ENCODE peak calls at places on chromosome 2, in four cellular contexts. R is foreskin fibroblast, J is choroid plexus epithelial cell, H is sigmoid colon. T is an unnamed sample.

GRCh38 chr2:96764253-96764637 is 3.5 kb downstream of the CNNM4 start:
- DNase-seq in R (no peak), J (no peak), H (no peak), T (no peak)

GRCh38 chr2:219041252-219041651 is at the start of gene CFAP65:
- DNase-seq in R (peak), J (peak), H (no peak), T (peak)

GRCh38 chr2:99974966-99975365 is 167.4 kb downstream of the AFF3 start:
- DNase-seq in R (peak), J (peak), H (no peak), T (no peak)

GRCh38 chr2:113886479-113887383 is 3.2 kb upstream of the ACTR3 start:
- DNase-seq in R (peak), J (peak), H (no peak), T (peak)

GRCh38 chr2:55553321-55553720 is 33.8 kb downstream of the CFAP36 start:
- DNase-seq in R (no peak), J (no peak), H (no peak), T (no peak)

GRCh38 chr2:18445412-18446320 is 114.8 kb downstream of the RDH14 start:
- DNase-seq in R (peak), J (no peak), H (peak), T (no peak)

GRCh38 chr2:169490834-169491233 is 11.5 kb downstream of the BBS5 start:
- DNase-seq in R (no peak), J (no peak), H (no peak), T (no peak)

GRCh38 chr2:217393585-217394032 is 533.7 kb upstream of the TNP1 start:
- DNase-seq in R (peak), J (no peak), H (peak), T (peak)

GRCh38 chr2:224847961-224848850 is 132.0 kb upstream of the CCDC195 start:
- DNase-seq in R (peak), J (peak), H (no peak), T (peak)

GRCh38 chr2:224850081-224850480 is 133.9 kb upstream of the CCDC195 start:
- DNase-seq in R (peak), J (peak), H (no peak), T (no peak)

GRCh38 chr2:224847431-224847830 is 131.3 kb upstream of the CCDC195 start:
- DNase-seq in R (no peak), J (peak), H (no peak), T (no peak)

GRCh38 chr2:224849264-224849663 is 133.1 kb upstream of the CCDC195 start:
- DNase-seq in R (no peak), J (peak), H (no peak), T (no peak)
- TF ChIP-seq CTCF in R (no peak), J (peak), H (no peak), T (peak)

GRCh38 chr2:234814366-234814765 is 137.5 kb upstream of the SH3BP4 start:
- DNase-seq in R (no peak), J (no peak), H (no peak), T (no peak)

GRCh38 chr2:234816056-234816455 is 135.8 kb upstream of the SH3BP4 start:
- DNase-seq in R (no peak), J (no peak), H (no peak), T (no peak)

GRCh38 chr2:234818937-234819336 is 132.9 kb upstream of the SH3BP4 start:
- DNase-seq in R (no peak), J (no peak), H (no peak), T (no peak)

GRCh38 chr2:234821946-234822470 is 129.8 kb upstream of the SH3BP4 start:
- DNase-seq in R (no peak), J (no peak), H (no peak), T (no peak)

GRCh38 chr2:234816491-234816890 is 135.3 kb upstream of the SH3BP4 start:
- DNase-seq in R (no peak), J (no peak), H (no peak), T (no peak)
- H3K4me3 ChIP-seq in R (no peak), J (no peak), H (no peak), T (no peak)

DNA sequence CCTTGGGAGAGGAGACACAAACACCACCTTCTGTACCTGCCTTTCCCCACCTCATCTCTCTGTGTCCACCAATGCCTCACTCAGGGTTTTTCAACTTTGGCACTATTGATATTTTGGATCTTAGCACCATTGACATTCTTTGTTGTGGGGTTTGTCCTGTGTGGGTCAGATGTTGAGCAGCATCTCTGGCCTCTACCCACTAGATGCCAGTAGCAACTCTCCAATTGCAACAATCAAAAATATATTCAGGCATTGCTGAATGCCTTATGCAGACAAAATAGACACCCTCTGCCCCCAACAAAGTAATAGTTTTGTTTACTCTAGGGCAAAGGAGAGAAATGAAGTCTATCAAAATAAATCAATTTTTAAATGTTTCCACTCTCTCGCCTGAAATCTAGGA is 1384.3 kb upstream of the NXPH2 start:
- DNase-seq in R (no peak), J (no peak), H (no peak), T (no peak)
- TF ChIP-seq CTCF in R (no peak), J (peak), H (no peak), T (no peak)

GRCh38 chr2:168212167-168212566 is 35.2 kb downstream of the STK39 start:
- DNase-seq in R (no peak), J (no peak), H (no peak), T (no peak)

GRCh38 chr2:168211664-168212163 is 35.7 kb downstream of the STK39 start:
- DNase-seq in R (no peak), J (no peak), H (no peak), T (no peak)

GRCh38 chr2:168212866-168213265 is 34.5 kb downstream of the STK39 start:
- DNase-seq in R (no peak), J (no peak), H (no peak), T (no peak)

GRCh38 chr2:168210216-168210897 is 37.0 kb downstream of the STK39 start:
- DNase-seq in R (no peak), J (no peak), H (no peak), T (no peak)

GRCh38 chr2:168210898-168211570 is 36.4 kb downstream of the STK39 start:
- DNase-seq in R (peak), J (peak), H (no peak), T (peak)
- H3K4me3 ChIP-seq in R (peak), J (peak), H (no peak), T (no peak)

DNA sequence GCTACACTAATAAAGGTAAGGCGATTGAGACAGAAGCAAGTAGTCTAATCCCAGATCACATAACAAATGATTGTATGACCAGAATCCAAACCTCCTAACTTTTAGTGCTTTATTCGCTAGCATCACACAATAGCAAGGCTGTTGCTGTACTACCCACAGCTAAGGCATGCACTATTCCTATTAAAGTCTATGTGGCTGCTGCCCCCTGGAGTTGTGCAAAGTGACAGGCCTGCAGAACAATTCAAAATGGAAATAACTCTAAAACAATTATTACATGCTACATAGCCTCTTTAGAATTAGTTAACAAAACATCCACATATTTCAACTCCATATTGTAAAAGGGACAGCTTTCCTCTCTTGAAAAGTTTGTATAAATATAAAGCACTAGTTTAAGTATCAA is 6.0 kb downstream of the ERBB4 start:
- DNase-seq in R (no peak), J (no peak), H (no peak), T (no peak)
- TF ChIP-seq CTCF in R (no peak), J (no peak), H (no peak), T (no peak)

DNA sequence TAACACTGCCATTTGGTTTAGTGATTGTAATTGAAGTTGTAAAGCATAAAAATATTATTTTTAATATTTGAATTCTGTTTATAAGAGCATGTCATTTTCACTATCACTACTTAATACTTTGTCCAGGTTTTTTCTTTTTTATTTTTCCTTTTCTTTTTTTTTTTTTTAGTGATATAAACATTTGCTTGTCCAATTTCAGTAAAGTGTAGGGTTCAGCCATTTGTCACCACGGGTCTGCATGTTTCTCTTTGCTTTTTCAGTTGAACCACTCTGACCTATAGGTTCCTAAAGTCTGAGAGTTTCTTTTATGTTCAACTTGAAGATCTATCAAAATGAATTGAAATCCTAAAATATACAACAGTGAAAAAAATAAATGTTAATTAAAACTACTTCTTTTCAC is 48.5 kb upstream of the SPAG16 start:
- DNase-seq in R (no peak), J (no peak), H (no peak), T (no peak)
- H3K4me3 ChIP-seq in R (no peak), J (no peak), H (no peak), T (no peak)

GRCh38 chr2:227813562-227814353 is at the start of gene CCL20:
- DNase-seq in R (no peak), J (no peak), H (no peak), T (no peak)
- TF ChIP-seq CTCF in R (no peak), J (no peak), H (no peak), T (no peak)

GRCh38 chr2:143182649-143183048 is 53.4 kb downstream of the ARHGAP15 start:
- DNase-seq in R (no peak), J (no peak), H (no peak), T (no peak)

GRCh38 chr2:143181494-143181893 is 52.3 kb downstream of the ARHGAP15 start:
- DNase-seq in R (no peak), J (no peak), H (no peak), T (no peak)

GRCh38 chr2:143175435-143175834 is 46.2 kb downstream of the ARHGAP15 start:
- DNase-seq in R (no peak), J (no peak), H (no peak), T (no peak)

GRCh38 chr2:143176606-143177005 is 47.4 kb downstream of the ARHGAP15 start:
- DNase-seq in R (no peak), J (no peak), H (no peak), T (no peak)

DNA sequence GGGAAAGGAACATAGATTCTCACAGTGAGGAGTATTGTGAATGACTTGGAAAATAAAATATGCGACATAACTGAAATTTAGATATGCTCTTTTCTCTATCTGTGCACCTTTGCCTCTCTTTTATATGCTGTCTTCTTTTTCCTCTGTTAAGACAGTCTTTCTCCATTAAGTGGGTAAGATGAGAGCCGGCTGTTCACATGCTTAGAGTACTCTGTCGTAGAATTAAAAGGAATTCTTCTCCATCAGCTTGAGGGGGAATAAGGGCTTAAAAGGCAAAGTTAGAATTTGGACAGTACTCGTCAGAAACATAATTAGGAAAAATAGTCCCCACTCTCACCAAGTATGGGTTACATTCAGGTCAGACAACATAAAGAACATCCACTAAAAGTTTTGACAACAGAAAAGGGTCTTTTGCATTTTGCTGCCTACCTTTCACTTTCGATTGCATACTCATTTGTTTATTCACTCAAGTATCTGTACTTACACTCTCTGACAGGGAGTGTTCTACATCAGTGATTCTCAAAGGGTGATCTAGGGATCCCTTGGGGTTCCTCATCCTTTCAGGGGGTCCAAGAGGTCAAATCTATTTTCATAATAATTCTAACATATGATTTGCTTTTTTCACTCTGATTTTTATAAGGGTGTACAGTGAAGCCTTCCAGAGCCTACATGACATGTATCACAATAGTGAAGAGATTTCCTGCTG is 48.0 kb downstream of the ARHGAP15 start:
- DNase-seq in R (no peak), J (no peak), H (no peak), T (no peak)
- H3K4me3 ChIP-seq in R (peak), J (no peak), H (no peak), T (no peak)

GRCh38 chr2:60555066-60555793 is 1.8 kb upstream of the BCL11A start:
- DNase-seq in R (peak), J (peak), H (peak), T (peak)
- TF ChIP-seq CTCF in R (peak), J (peak), H (peak), T (peak)

GRCh38 chr2:186532891-186533290 is 46.8 kb downstream of the ZC3H15 start:
- DNase-seq in R (no peak), J (no peak), H (no peak), T (peak)
- H3K4me3 ChIP-seq in R (no peak), J (no peak), H (no peak), T (no peak)